ENCODE peak calls at places on chromosome 9, in nine cellular contexts. T is neural progenitor cell, J is PC-3, U is OCI-LY7, F is heart left ventricle, G is body of pancreas, S is uterus, Q is tibial nerve, E is left ventricle myocardium inferior. C is an unnamed sample. For H3K9me3, the result is how much of the 10 kb centered on the place peaks cover.

GRCh38 chr9:133738806-133739150 is 626 bp upstream of the SARDH start:
- DNase-seq in T (no peak), J (no peak), U (no peak), F (no peak), G (no peak), S (no peak), Q (no peak), E (no peak), C (no peak)

GRCh38 chr9:4116091-4116581 is 183.7 kb downstream of the GLIS3 start:
- DNase-seq in T (no peak), J (no peak), U (no peak), F (no peak), G (no peak), S (no peak), Q (no peak), E (no peak), C (no peak)

GRCh38 chr9:108803666-108804065 is 52.1 kb downstream of the ACTL7B start:
- DNase-seq in T (no peak), J (no peak), U (no peak), F (no peak), G (no peak), S (no peak), Q (no peak), E (no peak), C (no peak)

GRCh38 chr9:107486674-107487520 is 2.7 kb downstream of the KLF4 start:
- DNase-seq in T (no peak), J (peak), U (no peak), F (peak), G (no peak), S (peak), Q (no peak), E (peak), C (no peak)

GRCh38 chr9:136851941-136852663 is at the start of gene MAMDC4:
- DNase-seq in T (no peak), J (no peak), U (no peak), F (peak), G (peak), S (no peak), Q (no peak), E (peak), C (no peak)

GRCh38 chr9:72554221-72554641 is 32.8 kb downstream of the TMC1 start:
- DNase-seq in T (no peak), J (peak), U (no peak), F (no peak), G (no peak), S (no peak), Q (peak), E (no peak), C (peak)

GRCh38 chr9:69499959-69500358 is 172.2 kb downstream of the APBA1 start:
- DNase-seq in T (peak), J (no peak), U (no peak), F (no peak), G (no peak), S (no peak), Q (no peak), E (no peak), C (no peak)

GRCh38 chr9:121974421-121974820 is 118.7 kb downstream of the TTLL11 start:
- DNase-seq in T (no peak), J (peak), U (no peak), F (no peak), G (no peak), S (no peak), Q (no peak), E (no peak), C (no peak)

GRCh38 chr9:120942186-120943001 is 15.8 kb upstream of the TRAF1 start:
- DNase-seq in T (peak), J (peak), U (no peak), F (no peak), G (no peak), S (no peak), Q (no peak), E (no peak), C (no peak)

GRCh38 chr9:89743576-89744254 is 138.9 kb downstream of the GADD45G start:
- DNase-seq in T (peak), J (no peak), U (peak), F (no peak), G (no peak), S (no peak), Q (no peak), E (no peak), C (no peak)

GRCh38 chr9:131046581-131047202 is 37.7 kb downstream of the LAMC3 start:
- DNase-seq in T (peak), J (peak), U (peak), F (peak), G (peak), S (no peak), Q (peak), E (peak), C (peak)

GRCh38 chr9:22244141-22245011 is 202.2 kb upstream of the DMRTA1 start:
- DNase-seq in T (peak), J (peak), U (peak), F (no peak), G (peak), S (no peak), Q (peak), E (no peak), C (no peak)

GRCh38 chr9:21933281-21933680 is 60.9 kb downstream of the CDKN2A start:
- DNase-seq in T (no peak), J (no peak), U (no peak), F (no peak), G (no peak), S (no peak), Q (no peak), E (no peak), C (no peak)

GRCh38 chr9:92650296-92650695 is 19.6 kb downstream of the IPPK start:
- DNase-seq in T (no peak), J (no peak), U (no peak), F (no peak), G (no peak), S (peak), Q (no peak), E (no peak), C (no peak)

GRCh38 chr9:23851024-23851629 is 25.1 kb upstream of the ELAVL2 start:
- DNase-seq in T (peak), J (no peak), U (no peak), F (no peak), G (no peak), S (no peak), Q (no peak), E (no peak), C (no peak)

GRCh38 chr9:135971892-135972291 is 10.7 kb upstream of the UBAC1 start:
- DNase-seq in T (peak), J (peak), U (peak), F (no peak), G (peak), S (no peak), Q (no peak), E (no peak), C (no peak)

GRCh38 chr9:90900130-90900529 is 98.5 kb downstream of the SYK start:
- DNase-seq in T (peak), J (no peak), U (no peak), F (peak), G (no peak), S (no peak), Q (no peak), E (peak), C (no peak)

GRCh38 chr9:98885575-98886292 is 58.0 kb upstream of the COL15A1 start:
- DNase-seq in T (no peak), J (no peak), U (no peak), F (no peak), G (peak), S (no peak), Q (no peak), E (no peak), C (no peak)

GRCh38 chr9:122849546-122849945 is 21.2 kb upstream of the PDCL start:
- DNase-seq in T (no peak), J (no peak), U (no peak), F (no peak), G (no peak), S (no peak), Q (no peak), E (no peak), C (no peak)

GRCh38 chr9:86807577-86807976 is 139.7 kb downstream of the GAS1 start:
- DNase-seq in T (peak), J (no peak), U (no peak), F (no peak), G (no peak), S (peak), Q (peak), E (no peak), C (no peak)

GRCh38 chr9:94277885-94278536 is 18.9 kb downstream of the ZNF169 start:
- DNase-seq in T (no peak), J (no peak), U (no peak), F (no peak), G (no peak), S (no peak), Q (no peak), E (no peak), C (no peak)

GRCh38 chr9:94280409-94280989 is 21.4 kb downstream of the ZNF169 start:
- DNase-seq in T (no peak), J (no peak), U (no peak), F (no peak), G (no peak), S (no peak), Q (no peak), E (no peak), C (no peak)

GRCh38 chr9:94286056-94286455 is 27.0 kb downstream of the ZNF169 start:
- DNase-seq in T (no peak), J (no peak), U (no peak), F (no peak), G (no peak), S (no peak), Q (no peak), E (no peak), C (no peak)

GRCh38 chr9:94281101-94281500 is 22.0 kb downstream of the ZNF169 start:
- DNase-seq in T (no peak), J (no peak), U (no peak), F (no peak), G (no peak), S (no peak), Q (no peak), E (no peak), C (no peak)
- H3K9me3 ChIP-seq in T (under half), J (under half), U (under half), F (under half), G (under half), S (under half), Q (under half), E (under half), C (under half)

GRCh38 chr9:95939472-95939871 is 64.0 kb downstream of the ERCC6L2 start:
- DNase-seq in T (no peak), J (no peak), U (no peak), F (no peak), G (no peak), S (no peak), Q (no peak), E (no peak), C (no peak)

GRCh38 chr9:95940265-95940664 is 64.8 kb downstream of the ERCC6L2 start:
- DNase-seq in T (no peak), J (no peak), U (no peak), F (no peak), G (no peak), S (no peak), Q (no peak), E (no peak), C (no peak)

GRCh38 chr9:95937131-95937530 is 61.6 kb downstream of the ERCC6L2 start:
- DNase-seq in T (no peak), J (no peak), U (no peak), F (no peak), G (no peak), S (no peak), Q (no peak), E (no peak), C (no peak)

GRCh38 chr9:95936579-95937075 is 61.1 kb downstream of the ERCC6L2 start:
- DNase-seq in T (no peak), J (no peak), U (no peak), F (no peak), G (no peak), S (no peak), Q (no peak), E (no peak), C (no peak)

GRCh38 chr9:95938724-95939123 is 63.2 kb downstream of the ERCC6L2 start:
- DNase-seq in T (no peak), J (no peak), U (peak), F (no peak), G (no peak), S (no peak), Q (no peak), E (no peak), C (no peak)
- TF ChIP-seq CTCF in T (no peak), J (no peak), U (peak), F (no peak), G (no peak), S (no peak), Q (no peak), E (peak), C (no peak)

GRCh38 chr9:128431207-128431606 is 10.6 kb downstream of the CERCAM start:
- DNase-seq in T (no peak), J (no peak), U (no peak), F (no peak), G (no peak), S (no peak), Q (no peak), E (no peak), C (no peak)
- H3K4me3 ChIP-seq in T (no peak), J (no peak), U (no peak), F (no peak), G (no peak), S (no peak), Q (no peak), E (no peak), C (no peak)

DNA sequence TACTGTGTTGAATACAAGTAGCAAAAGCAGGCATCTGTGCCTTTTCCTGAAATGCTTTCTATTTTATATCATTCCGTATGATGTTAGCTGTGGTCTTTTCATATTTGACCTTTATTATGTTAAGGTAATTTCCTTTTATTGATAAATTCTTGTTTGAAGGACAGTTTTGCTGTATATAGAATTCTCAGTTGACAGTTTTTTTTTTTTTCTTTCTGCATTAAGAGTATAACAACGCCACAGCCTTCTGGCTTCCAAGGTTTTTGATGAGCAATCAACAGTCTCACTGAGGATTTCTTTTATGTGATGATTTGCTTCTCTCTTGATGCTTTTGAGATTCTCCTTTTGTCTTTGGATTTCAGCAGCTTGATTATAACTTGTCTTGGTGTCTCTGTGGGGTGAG is 23.6 kb downstream of the ZNF483 start:
- DNase-seq in T (no peak), J (no peak), U (no peak), F (no peak), G (no peak), S (no peak), Q (no peak), E (no peak), C (no peak)
- H3K9me3 ChIP-seq in T (half or more), J (half or more), U (under half), F (half or more), G (under half), S (under half), Q (under half), E (half or more), C (under half)

GRCh38 chr9:2066312-2067273 is 51.4 kb downstream of the SMARCA2 start:
- DNase-seq in T (peak), J (no peak), U (peak), F (no peak), G (no peak), S (no peak), Q (no peak), E (no peak), C (no peak)
- TF ChIP-seq CTCF in T (peak), J (no peak), U (peak), F (peak), G (no peak), S (no peak), Q (no peak), E (peak), C (no peak)

DNA sequence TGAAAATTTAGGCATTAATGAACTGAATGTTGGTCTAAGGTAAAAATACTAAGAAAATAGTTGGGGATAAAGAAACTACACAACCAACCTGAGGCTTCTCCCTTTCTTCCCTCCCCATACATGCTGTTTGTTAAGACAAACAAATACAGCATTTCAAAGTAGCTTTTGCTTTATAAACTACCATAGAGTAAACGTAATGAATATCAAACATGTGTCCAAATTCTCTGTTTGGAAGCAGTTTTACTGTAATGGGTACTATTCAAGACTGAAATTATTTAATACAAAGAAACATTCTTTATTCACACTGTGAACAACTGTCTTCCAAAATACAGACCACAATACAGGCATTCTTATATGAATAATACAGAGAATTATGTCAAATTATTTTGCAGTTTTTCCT is 52.0 kb downstream of the SLC44A1 start:
- DNase-seq in T (no peak), J (no peak), U (no peak), F (no peak), G (no peak), S (no peak), Q (no peak), E (no peak), C (no peak)
- H3K4me3 ChIP-seq in T (no peak), J (no peak), U (no peak), F (no peak), G (no peak), S (no peak), Q (no peak), E (no peak), C (no peak)

GRCh38 chr9:61671276-61671973 is 481.6 kb downstream of the SPATA31A7 start:
- DNase-seq in T (no peak), J (no peak), U (no peak), F (no peak), G (no peak), S (no peak), Q (no peak), E (no peak), C (no peak)

GRCh38 chr9:61674882-61675281 is 485.0 kb downstream of the SPATA31A7 start:
- DNase-seq in T (no peak), J (no peak), U (no peak), F (no peak), G (no peak), S (no peak), Q (no peak), E (no peak), C (no peak)

GRCh38 chr9:61674465-61674864 is 484.6 kb downstream of the SPATA31A7 start:
- DNase-seq in T (no peak), J (no peak), U (no peak), F (no peak), G (no peak), S (no peak), Q (no peak), E (no peak), C (no peak)

GRCh38 chr9:61673247-61673646 is 483.4 kb downstream of the SPATA31A7 start:
- DNase-seq in T (no peak), J (no peak), U (no peak), F (no peak), G (no peak), S (no peak), Q (no peak), E (no peak), C (no peak)

GRCh38 chr9:61673664-61674381 is 484.0 kb downstream of the SPATA31A7 start:
- DNase-seq in T (no peak), J (no peak), U (no peak), F (no peak), G (no peak), S (no peak), Q (no peak), E (no peak), C (no peak)
- H3K9me3 ChIP-seq in T (under half), J (under half), U (under half), F (under half), G (under half), S (under half), Q (under half), E (under half), C (half or more)

GRCh38 chr9:25716220-25716872 is 38.1 kb upstream of the TUSC1 start:
- DNase-seq in T (peak), J (peak), U (peak), F (peak), G (peak), S (no peak), Q (peak), E (no peak), C (peak)
- TF ChIP-seq CTCF in T (peak), J (peak), U (peak), F (peak), G (peak), S (no peak), Q (peak), E (peak), C (peak)

C was measured in AG04450.